ENCODE peak calls at places on chromosomes 7 and 10, in four cellular contexts. B is CD8-positive, alpha-beta T cell; X is right atrium auricular region; Z is GM23248. Q is an unnamed sample. For H3K4me1, the result is how much of the 10 kb centered on the place peaks cover.

GRCh38 chr10:2334542-2334941 is 597.2 kb upstream of the ADARB2 start:
- DNase-seq in X (no peak), Z (no peak), B (no peak), Q (no peak)

GRCh38 chr10:104925232-104925851 is 284.3 kb downstream of the SORCS3 start:
- DNase-seq in B (peak), X (no peak), Z (peak), Q (peak)

GRCh38 chr7:1557771-1558170 is 1.8 kb upstream of the TMEM184A start:
- DNase-seq in Z (no peak), B (no peak), X (no peak), Q (no peak)

GRCh38 chr7:143892527-143893300 is 9.3 kb downstream of the TCAF1 start:
- DNase-seq in X (no peak), B (no peak), Z (peak), Q (peak)

GRCh38 chr7:20114463-20114862 is 102.7 kb downstream of the MACC1 start:
- DNase-seq in Z (peak), B (no peak), X (no peak), Q (peak)

GRCh38 chr10:84296071-84296981 is 32.1 kb upstream of the CCSER2 start:
- DNase-seq in Z (peak), B (no peak), X (no peak), Q (peak)

GRCh38 chr10:132120734-132121510 is 55.2 kb downstream of the JAKMIP3 start:
- DNase-seq in X (no peak), Z (no peak), B (no peak), Q (no peak)

GRCh38 chr10:68792115-68792514 is 35.2 kb upstream of the STOX1 start:
- DNase-seq in B (no peak), Z (peak), X (no peak), Q (peak)

GRCh38 chr10:75137533-75138438 is 26.3 kb downstream of the SAMD8 start:
- DNase-seq in X (no peak), B (no peak), Z (peak), Q (peak)

GRCh38 chr10:132808568-132809236 is 22.8 kb upstream of the NKX6-2 start:
- DNase-seq in X (no peak), Z (no peak), B (no peak), Q (no peak)

GRCh38 chr7:130883928-130884327 is 149.9 kb upstream of the KLF14 start:
- DNase-seq in X (no peak), Z (no peak), B (no peak), Q (no peak)

GRCh38 chr7:72405389-72405788 is 6.7 kb downstream of the CALN1 start:
- DNase-seq in B (no peak), Z (no peak), X (no peak), Q (no peak)

GRCh38 chr10:131043039-131043691 is 268.4 kb downstream of the TCERG1L start:
- DNase-seq in X (no peak), B (no peak), Z (no peak), Q (no peak)

GRCh38 chr7:131222171-131222570 is 105.5 kb upstream of the MKLN1 start:
- DNase-seq in X (no peak), B (no peak), Z (no peak), Q (no peak)

GRCh38 chr10:131997366-131998049 is 15.8 kb upstream of the BNIP3 start:
- DNase-seq in Z (peak), B (no peak), X (peak), Q (peak)

GRCh38 chr7:81233208-81233940 is 314.5 kb upstream of the SEMA3C start:
- DNase-seq in B (no peak), Z (peak), X (no peak), Q (no peak)

GRCh38 chr7:151351967-151352366 is 10.4 kb downstream of the NUB1 start:
- DNase-seq in Z (no peak), X (no peak), B (peak), Q (no peak)

GRCh38 chr10:67878133-67878532 is 6.3 kb upstream of the SIRT1 start:
- DNase-seq in X (no peak), Z (no peak), B (no peak), Q (no peak)

GRCh38 chr7:151429555-151430331 is 10.2 kb downstream of the CRYGN start:
- DNase-seq in Z (peak), X (no peak), B (peak), Q (no peak)

GRCh38 chr7:89887489-89887888 is 266.8 kb upstream of the STEAP1 start:
- DNase-seq in X (no peak), Z (peak), B (no peak), Q (no peak)

GRCh38 chr10:118752401-118752800 is 2.4 kb downstream of the CACUL1 start:
- DNase-seq in B (no peak), X (no peak), Z (no peak), Q (no peak)

GRCh38 chr7:50725774-50726173 is 56.9 kb downstream of the GRB10 start:
- DNase-seq in X (no peak), Z (no peak), B (no peak), Q (no peak)

GRCh38 chr7:50723888-50724287 is 58.8 kb downstream of the GRB10 start:
- DNase-seq in X (no peak), Z (no peak), B (no peak), Q (no peak)

GRCh38 chr7:50727072-50727471 is 55.6 kb downstream of the GRB10 start:
- DNase-seq in B (no peak), Z (no peak), X (no peak), Q (no peak)

GRCh38 chr7:50727711-50728110 is 55.0 kb downstream of the GRB10 start:
- DNase-seq in X (no peak), B (no peak), Z (no peak), Q (no peak)

GRCh38 chr7:50724526-50725520 is 57.9 kb downstream of the GRB10 start:
- DNase-seq in B (no peak), X (no peak), Z (no peak), Q (no peak)
- H3K4me1 ChIP-seq in B (under half), X (under half), Z (under half), Q (under half)

GRCh38 chr7:155913311-155913710 is 101.0 kb upstream of the SHH start:
- DNase-seq in Z (no peak), X (no peak), B (no peak), Q (no peak)

GRCh38 chr7:155908385-155908784 is 96.1 kb upstream of the SHH start:
- DNase-seq in B (no peak), Z (no peak), X (no peak), Q (no peak)

GRCh38 chr7:155911471-155912105 is 99.3 kb upstream of the SHH start:
- DNase-seq in X (no peak), B (no peak), Z (no peak), Q (no peak)

GRCh38 chr7:155907450-155908177 is 95.4 kb upstream of the SHH start:
- DNase-seq in Z (no peak), X (no peak), B (no peak), Q (peak)
- H3K4me1 ChIP-seq in Z (under half), X (under half), B (under half), Q (under half)

DNA sequence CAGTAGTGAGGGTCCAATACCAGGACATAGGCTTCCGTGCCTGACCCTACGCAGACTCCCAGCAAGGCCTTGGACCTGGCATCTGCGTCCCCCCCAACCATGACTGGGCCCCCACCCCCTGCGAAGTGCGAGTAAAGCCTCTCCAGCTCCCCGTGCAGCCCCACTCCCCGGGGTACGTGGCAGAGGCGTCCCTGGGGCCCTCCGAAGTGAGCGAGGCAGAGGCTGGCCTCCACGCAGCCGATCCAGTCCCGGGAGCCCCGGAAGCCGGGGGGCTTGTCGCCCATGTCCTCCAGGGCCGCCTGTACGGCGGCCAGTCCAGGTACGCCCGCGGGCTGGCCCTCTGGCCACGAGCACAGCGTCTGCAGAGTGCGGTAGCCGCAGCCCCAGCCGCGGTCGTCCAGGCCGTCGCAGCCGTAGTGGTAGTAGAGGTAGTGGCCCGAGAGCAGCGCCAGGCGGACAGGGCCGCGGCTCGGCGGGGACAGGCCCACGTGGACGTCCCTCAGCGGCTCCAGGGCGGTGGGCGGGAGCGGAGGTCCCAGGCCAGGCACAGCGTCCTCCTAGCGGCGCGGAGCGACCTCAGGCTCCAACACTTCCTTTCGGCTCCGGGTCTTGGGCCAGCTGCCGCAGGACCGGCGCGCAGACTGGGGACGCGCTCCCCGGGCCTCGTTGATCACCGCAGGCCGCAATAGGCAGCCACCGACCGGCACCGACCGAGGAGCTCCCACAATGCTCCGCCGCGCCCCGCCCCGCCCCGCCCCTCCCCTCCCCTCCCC is at the start of gene UFSP1:
- DNase-seq in X (no peak), B (no peak), Z (no peak), Q (no peak)
- H3K4me1 ChIP-seq in X (under half), B (under half), Z (under half), Q (under half)

GRCh38 chr10:923844-924523 is 7.5 kb downstream of the LARP4B start:
- DNase-seq in B (no peak), Z (no peak), X (no peak), Q (no peak)

GRCh38 chr10:929965-930364 is 1.5 kb downstream of the LARP4B start:
- DNase-seq in X (no peak), Z (peak), B (no peak), Q (no peak)

GRCh38 chr10:924524-924859 is 7.0 kb downstream of the LARP4B start:
- DNase-seq in Z (no peak), B (no peak), X (no peak), Q (no peak)

GRCh38 chr10:927131-927530 is 4.4 kb downstream of the LARP4B start:
- DNase-seq in B (no peak), X (no peak), Z (no peak), Q (no peak)

GRCh38 chr10:926075-926698 is 5.3 kb downstream of the LARP4B start:
- DNase-seq in X (no peak), Z (no peak), B (no peak), Q (no peak)
- H3K4me1 ChIP-seq in X (under half), Z (under half), B (half or more), Q (under half)

GRCh38 chr10:4257939-4258465 is 473.0 kb upstream of the KLF6 start:
- DNase-seq in B (no peak), Z (no peak), X (no peak), Q (no peak)

GRCh38 chr10:4255751-4256150 is 470.7 kb upstream of the KLF6 start:
- DNase-seq in B (no peak), X (no peak), Z (no peak), Q (no peak)

GRCh38 chr10:4260483-4260882 is 475.5 kb upstream of the KLF6 start:
- DNase-seq in Z (peak), B (no peak), X (no peak), Q (peak)

GRCh38 chr10:4254101-4254994 is 469.3 kb upstream of the KLF6 start:
- DNase-seq in B (no peak), X (no peak), Z (peak), Q (peak)

GRCh38 chr10:4256971-4257370 is 472.0 kb upstream of the KLF6 start:
- DNase-seq in B (no peak), Z (no peak), X (no peak), Q (no peak)
- H3K4me1 ChIP-seq in B (under half), Z (under half), X (under half), Q (under half)

DNA sequence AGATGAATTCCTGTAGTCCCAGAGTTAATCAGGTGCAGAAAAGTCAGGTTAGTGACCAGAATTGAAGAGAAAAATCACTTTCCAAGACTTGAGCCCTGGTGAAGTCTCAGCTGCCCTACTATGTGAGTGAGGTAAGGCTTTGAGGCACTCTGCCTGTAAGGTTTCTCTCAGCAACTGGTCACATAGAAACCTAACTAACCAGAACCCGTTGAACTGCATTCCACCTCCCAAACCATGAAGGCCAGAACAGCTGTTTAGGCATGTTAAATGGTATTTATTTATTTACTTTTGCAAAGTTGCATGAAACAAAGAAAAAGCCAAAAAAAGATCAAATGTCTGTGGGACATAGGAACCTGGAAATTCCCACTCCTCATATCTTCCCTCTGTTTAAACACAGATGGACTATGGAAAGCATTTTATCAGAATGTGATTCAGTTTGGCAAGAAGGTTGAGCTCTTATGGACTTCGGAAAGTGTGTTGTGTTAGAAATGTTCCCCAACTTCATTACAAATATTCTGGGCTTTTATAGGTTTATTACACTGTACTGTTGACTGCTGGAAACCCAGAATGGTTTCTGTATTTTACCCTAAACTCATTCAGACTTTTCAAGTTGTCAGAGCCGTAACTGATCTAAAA is 12.8 kb upstream of the GPR85 start:
- DNase-seq in X (no peak), Z (no peak), B (no peak), Q (no peak)
- H3K4me1 ChIP-seq in X (under half), Z (under half), B (under half), Q (under half)

DNA sequence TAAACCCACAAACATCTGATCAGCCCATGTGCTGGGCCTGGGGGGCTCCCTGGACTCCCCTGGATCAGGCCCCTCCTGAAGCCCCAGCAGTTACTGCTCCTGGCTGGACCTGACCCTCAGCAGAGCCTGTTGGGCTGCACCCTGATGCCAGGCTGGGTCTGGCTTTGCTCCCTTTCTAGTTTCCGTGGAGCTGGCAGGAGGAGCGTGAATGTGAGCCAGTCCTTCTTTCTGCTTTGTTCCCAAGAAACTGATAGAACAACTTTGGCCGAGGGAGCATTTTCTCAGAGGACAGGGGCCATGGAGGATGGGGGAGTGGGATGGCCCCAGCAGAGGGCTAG is 128.2 kb downstream of the NEURL1 start:
- DNase-seq in B (no peak), Z (no peak), X (no peak), Q (no peak)
- H3K4me1 ChIP-seq in B (under half), Z (under half), X (under half), Q (under half)

GRCh38 chr7:139041378-139042053 is 5.7 kb upstream of the ZC3HAV1L start:
- DNase-seq in B (no peak), Z (no peak), X (no peak), Q (no peak)
- H3K4me1 ChIP-seq in B (under half), Z (under half), X (under half), Q (under half)

GRCh38 chr10:71371750-71372166 is 25.0 kb upstream of the CDH23 start:
- DNase-seq in X (no peak), Z (no peak), B (no peak), Q (no peak)
- H3K4me1 ChIP-seq in X (under half), Z (under half), B (under half), Q (under half)

Q was measured in fibroblast of lung.